ENCODE peak calls at places on chromosome 6, in ten cellular contexts. S is occipital lobe; T is WTC11; P is HuH-7.5; K is mammary epithelial cell; M is activated CD4-positive, alpha-beta T cell treated with anti-CD3 and anti-CD28 coated beads for 1 hour; F is bronchial epithelial cell; X is GM20000; Q is C1 segment of cervical spinal cord; V is GOT3. G is an unnamed sample.

GRCh38 chr6:16519265-16520242 is 241.7 kb downstream of the ATXN1 start:
- DNase-seq in S (no peak), T (no peak), P (no peak), K (peak), M (no peak), F (no peak), X (no peak), Q (no peak), V (no peak), G (peak)

GRCh38 chr6:168192195-168192900 is 113.3 kb upstream of the FRMD1 start:
- DNase-seq in S (no peak), T (no peak), P (no peak), K (no peak), M (no peak), F (no peak), X (no peak), Q (no peak), V (no peak), G (peak)

GRCh38 chr6:131780600-131780999 is 27.2 kb upstream of the ENPP1 start:
- DNase-seq in S (no peak), T (no peak), P (no peak), K (no peak), M (no peak), F (no peak), X (no peak), Q (no peak), V (no peak), G (no peak)

GRCh38 chr6:109595998-109596397 is 95.0 kb downstream of the AK9 start:
- DNase-seq in S (no peak), T (peak), P (peak), K (peak), M (no peak), F (peak), X (no peak), Q (no peak), V (no peak), G (peak)

GRCh38 chr6:16511048-16511660 is 250.1 kb downstream of the ATXN1 start:
- DNase-seq in S (no peak), T (no peak), P (no peak), K (peak), M (no peak), F (peak), X (no peak), Q (no peak), V (no peak), G (peak)

GRCh38 chr6:11244387-11245126 is 12.1 kb upstream of the NEDD9 start:
- DNase-seq in S (no peak), T (no peak), P (no peak), K (no peak), M (no peak), F (no peak), X (no peak), Q (no peak), V (no peak), G (no peak)

GRCh38 chr6:132465530-132466485 is 47.1 kb downstream of the STX7 start:
- DNase-seq in S (no peak), T (no peak), P (no peak), K (no peak), M (no peak), F (no peak), X (peak), Q (no peak), V (no peak), G (no peak)

GRCh38 chr6:100426689-100427338 is 37.9 kb downstream of the SIM1 start:
- DNase-seq in S (no peak), T (no peak), P (no peak), K (no peak), M (no peak), F (no peak), X (no peak), Q (no peak), V (no peak), G (no peak)

GRCh38 chr6:93341900-93342613 is 77.3 kb downstream of the EPHA7 start:
- DNase-seq in S (no peak), T (no peak), P (no peak), K (no peak), M (no peak), F (no peak), X (no peak), Q (no peak), V (no peak), G (no peak)

GRCh38 chr6:129671442-129672344 is 38.3 kb downstream of the ARHGAP18 start:
- DNase-seq in S (no peak), T (no peak), P (no peak), K (no peak), M (peak), F (no peak), X (peak), Q (no peak), V (no peak), G (peak)

GRCh38 chr6:219641-220198 is 72.6 kb upstream of the DUSP22 start:
- DNase-seq in S (no peak), T (peak), P (peak), K (no peak), M (no peak), F (peak), X (no peak), Q (no peak), V (peak), G (no peak)

GRCh38 chr6:33808781-33809180 is 5.0 kb upstream of the MLN start:
- DNase-seq in S (no peak), T (no peak), P (no peak), K (no peak), M (no peak), F (no peak), X (no peak), Q (no peak), V (no peak), G (no peak)

GRCh38 chr6:23272536-23272935 is 703.2 kb downstream of the HDGFL1 start:
- DNase-seq in S (no peak), T (no peak), P (no peak), K (peak), M (no peak), F (peak), X (no peak), Q (no peak), V (no peak), G (peak)

GRCh38 chr6:126803769-126804168 is 314.7 kb upstream of the RSPO3 start:
- DNase-seq in S (no peak), T (no peak), P (no peak), K (no peak), M (no peak), F (no peak), X (no peak), Q (no peak), V (no peak), G (no peak)

G was measured in SK-MEL-5.